ENCODE peak calls at places on chromosomes 11 and 22, in ten cellular contexts. One of them, this sample, is unnamed.
A peak's percentile ranks its signal among the peaks of the same experiment; 100 is the strongest.

GRCh38 chr11:79304599-79305212 is 136.1 kb downstream of the TENM4 start:
- DNase-seq in endothelial cell of umbilical vein: no peak
- DNase-seq in tibial artery: no peak
- DNase-seq in sigmoid colon: no peak
- DNase-seq in heart left ventricle: no peak
- DNase-seq in fibroblast of mammary gland: no peak
- DNase-seq in SK-N-SH: no peak
- DNase-seq in stomach: no peak
- DNase-seq in AG04450: no peak
- DNase-seq in AG09309: no peak
- DNase-seq in this sample: no peak

GRCh38 chr11:1205987-1206331 is 16.9 kb upstream of the MUC5B start:
- DNase-seq in endothelial cell of umbilical vein: no peak
- DNase-seq in tibial artery: peak; percentile 34
- DNase-seq in sigmoid colon: no peak
- DNase-seq in heart left ventricle: no peak
- DNase-seq in fibroblast of mammary gland: no peak
- DNase-seq in SK-N-SH: peak; percentile 13
- DNase-seq in stomach: no peak
- DNase-seq in AG04450: no peak
- DNase-seq in AG09309: no peak
- DNase-seq in this sample: no peak

GRCh38 chr11:28887681-28888080 is 779.5 kb downstream of the METTL15 start:
- DNase-seq in endothelial cell of umbilical vein: peak; percentile 54
- DNase-seq in tibial artery: no peak
- DNase-seq in sigmoid colon: no peak
- DNase-seq in heart left ventricle: no peak
- DNase-seq in fibroblast of mammary gland: no peak
- DNase-seq in SK-N-SH: no peak
- DNase-seq in stomach: no peak
- DNase-seq in AG04450: no peak
- DNase-seq in AG09309: peak; percentile 11
- DNase-seq in this sample: no peak

GRCh38 chr11:45436118-45436517 is 150.0 kb upstream of the SYT13 start:
- DNase-seq in endothelial cell of umbilical vein: no peak
- DNase-seq in tibial artery: no peak
- DNase-seq in sigmoid colon: no peak
- DNase-seq in heart left ventricle: no peak
- DNase-seq in fibroblast of mammary gland: no peak
- DNase-seq in SK-N-SH: no peak
- DNase-seq in stomach: no peak
- DNase-seq in AG04450: no peak
- DNase-seq in AG09309: no peak
- DNase-seq in this sample: no peak

GRCh38 chr11:1792461-1792860 is 28.7 kb upstream of the CTSD start:
- DNase-seq in endothelial cell of umbilical vein: no peak
- DNase-seq in tibial artery: no peak
- DNase-seq in sigmoid colon: no peak
- DNase-seq in heart left ventricle: no peak
- DNase-seq in fibroblast of mammary gland: no peak
- DNase-seq in SK-N-SH: no peak
- DNase-seq in stomach: no peak
- DNase-seq in AG04450: no peak
- DNase-seq in AG09309: no peak
- DNase-seq in this sample: no peak

GRCh38 chr11:8090756-8091155 is 9.7 kb downstream of the TUB start:
- DNase-seq in endothelial cell of umbilical vein: peak; percentile 41
- DNase-seq in tibial artery: peak; percentile 52
- DNase-seq in sigmoid colon: peak; percentile 62
- DNase-seq in heart left ventricle: no peak
- DNase-seq in fibroblast of mammary gland: peak; percentile 49
- DNase-seq in SK-N-SH: peak; percentile 79
- DNase-seq in stomach: no peak
- DNase-seq in AG04450: no peak
- DNase-seq in AG09309: no peak
- DNase-seq in this sample: no peak

GRCh38 chr11:121814962-121815361 is 301.1 kb downstream of the BLID start:
- DNase-seq in endothelial cell of umbilical vein: no peak
- DNase-seq in tibial artery: no peak
- DNase-seq in sigmoid colon: no peak
- DNase-seq in heart left ventricle: no peak
- DNase-seq in fibroblast of mammary gland: peak; percentile 81
- DNase-seq in SK-N-SH: no peak
- DNase-seq in stomach: no peak
- DNase-seq in AG04450: no peak
- DNase-seq in AG09309: peak; percentile 48
- DNase-seq in this sample: no peak

GRCh38 chr11:46611526-46612304 is 5.3 kb downstream of the HARBI1 start:
- DNase-seq in endothelial cell of umbilical vein: no peak
- DNase-seq in tibial artery: no peak
- DNase-seq in sigmoid colon: no peak
- DNase-seq in heart left ventricle: no peak
- DNase-seq in fibroblast of mammary gland: no peak
- DNase-seq in SK-N-SH: no peak
- DNase-seq in stomach: peak; percentile 35
- DNase-seq in AG04450: no peak
- DNase-seq in AG09309: no peak
- DNase-seq in this sample: no peak

GRCh38 chr22:19265779-19266178 is 25.7 kb downstream of the CLTCL1 start:
- DNase-seq in endothelial cell of umbilical vein: no peak
- DNase-seq in tibial artery: no peak
- DNase-seq in sigmoid colon: no peak
- DNase-seq in heart left ventricle: no peak
- DNase-seq in fibroblast of mammary gland: no peak
- DNase-seq in SK-N-SH: no peak
- DNase-seq in stomach: no peak
- DNase-seq in AG04450: no peak
- DNase-seq in AG09309: no peak
- DNase-seq in this sample: no peak

GRCh38 chr22:19260804-19261203 is 30.7 kb downstream of the CLTCL1 start:
- DNase-seq in endothelial cell of umbilical vein: no peak
- DNase-seq in tibial artery: no peak
- DNase-seq in sigmoid colon: no peak
- DNase-seq in heart left ventricle: no peak
- DNase-seq in fibroblast of mammary gland: no peak
- DNase-seq in SK-N-SH: no peak
- DNase-seq in stomach: no peak
- DNase-seq in AG04450: no peak
- DNase-seq in AG09309: no peak
- DNase-seq in this sample: no peak

GRCh38 chr22:19258371-19258770 is 33.1 kb downstream of the CLTCL1 start:
- DNase-seq in endothelial cell of umbilical vein: no peak
- DNase-seq in tibial artery: no peak
- DNase-seq in sigmoid colon: no peak
- DNase-seq in heart left ventricle: no peak
- DNase-seq in fibroblast of mammary gland: no peak
- DNase-seq in SK-N-SH: no peak
- DNase-seq in stomach: no peak
- DNase-seq in AG04450: no peak
- DNase-seq in AG09309: no peak
- DNase-seq in this sample: no peak

GRCh38 chr22:19260194-19260593 is 31.3 kb downstream of the CLTCL1 start:
- DNase-seq in endothelial cell of umbilical vein: no peak
- DNase-seq in tibial artery: no peak
- DNase-seq in sigmoid colon: no peak
- DNase-seq in heart left ventricle: no peak
- DNase-seq in fibroblast of mammary gland: no peak
- DNase-seq in SK-N-SH: no peak
- DNase-seq in stomach: no peak
- DNase-seq in AG04450: no peak
- DNase-seq in AG09309: no peak
- DNase-seq in this sample: no peak
- H3K4me3 ChIP-seq in endothelial cell of umbilical vein: no peak overlapping the region
- H3K4me3 ChIP-seq in tibial artery: no peak overlapping the region
- H3K4me3 ChIP-seq in sigmoid colon: peak overlapping the region; percentile 0
- H3K4me3 ChIP-seq in heart left ventricle: peak overlapping the region; percentile 16
- H3K4me3 ChIP-seq in fibroblast of mammary gland: no peak overlapping the region
- H3K4me3 ChIP-seq in SK-N-SH: no peak overlapping the region
- H3K4me3 ChIP-seq in stomach: no peak overlapping the region
- H3K4me3 ChIP-seq in AG04450: no peak overlapping the region
- H3K4me3 ChIP-seq in AG09309: no peak overlapping the region
- H3K4me3 ChIP-seq in this sample: peak overlapping the region; percentile 39

DNA sequence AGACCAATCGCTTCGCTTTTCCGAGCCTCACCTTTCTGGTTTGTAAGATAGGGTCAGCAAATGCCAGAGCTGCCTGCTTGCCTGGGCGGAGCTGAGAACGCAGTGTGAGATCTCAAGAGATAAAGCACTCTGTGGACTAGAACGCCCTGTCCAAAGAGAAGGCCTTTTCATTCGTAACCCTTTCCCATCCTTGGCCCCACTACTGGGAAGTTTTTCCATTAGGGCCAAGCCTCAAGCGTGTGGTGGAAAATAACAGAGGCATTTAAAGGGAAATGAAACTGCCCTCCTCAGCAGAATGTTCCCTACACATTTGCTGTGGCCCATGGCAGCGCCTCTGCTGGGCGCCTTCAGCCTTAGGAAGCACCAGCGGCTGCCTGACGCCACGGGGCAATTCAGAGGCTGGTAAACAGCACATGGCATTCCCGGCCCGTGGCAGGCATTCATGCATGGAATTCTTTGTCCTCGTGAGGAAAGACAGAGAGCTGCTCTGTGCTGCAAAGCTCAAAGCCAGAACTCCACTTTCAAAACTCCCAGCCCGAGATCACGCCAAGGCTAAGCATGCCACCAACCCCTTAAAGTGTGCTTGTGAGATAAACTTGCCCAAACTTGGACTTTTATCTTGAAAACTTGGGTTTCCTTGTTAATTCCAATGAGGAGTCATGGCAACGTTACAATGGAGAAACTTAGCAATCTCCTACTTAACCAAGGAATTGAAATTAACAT is 38.1 kb downstream of the AHNAK start:
- DNase-seq in endothelial cell of umbilical vein: peak; percentile 86
- DNase-seq in tibial artery: peak; percentile 92
- DNase-seq in sigmoid colon: peak; percentile 96
- DNase-seq in heart left ventricle: peak; percentile 82
- DNase-seq in fibroblast of mammary gland: no peak
- DNase-seq in SK-N-SH: peak; percentile 65
- DNase-seq in stomach: peak; percentile 78
- DNase-seq in AG04450: no peak
- DNase-seq in AG09309: peak; percentile 24
- DNase-seq in this sample: peak; percentile 85
- TF ChIP-seq CTCF in endothelial cell of umbilical vein: peak; percentile 69
- TF ChIP-seq CTCF in tibial artery: peak; percentile 49
- TF ChIP-seq CTCF in sigmoid colon: peak; percentile 72
- TF ChIP-seq CTCF in heart left ventricle: peak; percentile 28
- TF ChIP-seq CTCF in fibroblast of mammary gland: peak; percentile 27
- TF ChIP-seq CTCF in SK-N-SH: peak; percentile 44
- TF ChIP-seq CTCF in stomach: peak; percentile 38
- TF ChIP-seq CTCF in AG04450: peak; percentile 48
- TF ChIP-seq CTCF in AG09309: peak; percentile 60
- TF ChIP-seq CTCF in this sample: peak; percentile 74

GRCh38 chr22:40182231-40182835 is 4.6 kb downstream of the TNRC6B start:
- DNase-seq in endothelial cell of umbilical vein: peak; percentile 56
- DNase-seq in tibial artery: no peak
- DNase-seq in sigmoid colon: no peak
- DNase-seq in heart left ventricle: no peak
- DNase-seq in fibroblast of mammary gland: peak; percentile 69
- DNase-seq in SK-N-SH: no peak
- DNase-seq in stomach: no peak
- DNase-seq in AG04450: no peak
- DNase-seq in AG09309: no peak
- DNase-seq in this sample: no peak

GRCh38 chr22:40178417-40179409 is 988 bp downstream of the TNRC6B start:
- DNase-seq in endothelial cell of umbilical vein: peak; percentile 71
- DNase-seq in tibial artery: no peak
- DNase-seq in sigmoid colon: no peak
- DNase-seq in heart left ventricle: no peak
- DNase-seq in fibroblast of mammary gland: peak; percentile 55
- DNase-seq in SK-N-SH: peak; percentile 16
- DNase-seq in stomach: no peak
- DNase-seq in AG04450: no peak
- DNase-seq in AG09309: no peak
- DNase-seq in this sample: no peak

GRCh38 chr22:40179535-40179934 is 1.8 kb downstream of the TNRC6B start:
- DNase-seq in endothelial cell of umbilical vein: no peak
- DNase-seq in tibial artery: no peak
- DNase-seq in sigmoid colon: no peak
- DNase-seq in heart left ventricle: no peak
- DNase-seq in fibroblast of mammary gland: no peak
- DNase-seq in SK-N-SH: no peak
- DNase-seq in stomach: no peak
- DNase-seq in AG04450: no peak
- DNase-seq in AG09309: no peak
- DNase-seq in this sample: no peak

GRCh38 chr22:40181323-40181722 is 3.6 kb downstream of the TNRC6B start:
- DNase-seq in endothelial cell of umbilical vein: no peak
- DNase-seq in tibial artery: no peak
- DNase-seq in sigmoid colon: no peak
- DNase-seq in heart left ventricle: no peak
- DNase-seq in fibroblast of mammary gland: no peak
- DNase-seq in SK-N-SH: no peak
- DNase-seq in stomach: no peak
- DNase-seq in AG04450: no peak
- DNase-seq in AG09309: no peak
- DNase-seq in this sample: no peak

DNA sequence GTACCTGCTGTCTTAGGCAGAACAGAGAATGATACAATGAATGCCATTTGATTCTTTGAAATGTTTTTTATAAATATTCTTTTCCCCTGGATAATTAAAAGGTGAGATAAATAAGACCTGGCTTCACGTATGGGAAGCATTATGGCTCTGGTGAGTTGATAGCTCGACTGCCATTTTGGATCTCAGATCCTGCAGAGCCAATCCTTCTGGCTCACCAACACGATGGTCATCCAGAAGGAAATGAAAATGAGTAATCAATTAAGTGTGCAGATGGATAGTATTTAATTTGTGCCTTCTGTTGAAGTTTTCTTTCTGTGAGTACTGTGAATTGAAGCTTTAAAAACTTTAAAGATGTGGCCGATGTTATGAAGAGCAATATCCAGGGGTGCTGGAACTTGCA is 2.7 kb downstream of the TNRC6B start:
- DNase-seq in endothelial cell of umbilical vein: no peak
- DNase-seq in tibial artery: no peak
- DNase-seq in sigmoid colon: no peak
- DNase-seq in heart left ventricle: no peak
- DNase-seq in fibroblast of mammary gland: peak; percentile 59
- DNase-seq in SK-N-SH: no peak
- DNase-seq in stomach: no peak
- DNase-seq in AG04450: no peak
- DNase-seq in AG09309: no peak
- DNase-seq in this sample: no peak
- H3K4me3 ChIP-seq in endothelial cell of umbilical vein: no peak overlapping the region
- H3K4me3 ChIP-seq in tibial artery: peak overlapping the region; percentile 63
- H3K4me3 ChIP-seq in sigmoid colon: no peak overlapping the region
- H3K4me3 ChIP-seq in heart left ventricle: no peak overlapping the region
- H3K4me3 ChIP-seq in fibroblast of mammary gland: peak overlapping the region; percentile 95
- H3K4me3 ChIP-seq in SK-N-SH: peak overlapping the region; percentile 58
- H3K4me3 ChIP-seq in stomach: peak overlapping the region; percentile 56
- H3K4me3 ChIP-seq in AG04450: peak overlapping the region; percentile 43
- H3K4me3 ChIP-seq in AG09309: no peak overlapping the region
- H3K4me3 ChIP-seq in this sample: no peak overlapping the region

DNA sequence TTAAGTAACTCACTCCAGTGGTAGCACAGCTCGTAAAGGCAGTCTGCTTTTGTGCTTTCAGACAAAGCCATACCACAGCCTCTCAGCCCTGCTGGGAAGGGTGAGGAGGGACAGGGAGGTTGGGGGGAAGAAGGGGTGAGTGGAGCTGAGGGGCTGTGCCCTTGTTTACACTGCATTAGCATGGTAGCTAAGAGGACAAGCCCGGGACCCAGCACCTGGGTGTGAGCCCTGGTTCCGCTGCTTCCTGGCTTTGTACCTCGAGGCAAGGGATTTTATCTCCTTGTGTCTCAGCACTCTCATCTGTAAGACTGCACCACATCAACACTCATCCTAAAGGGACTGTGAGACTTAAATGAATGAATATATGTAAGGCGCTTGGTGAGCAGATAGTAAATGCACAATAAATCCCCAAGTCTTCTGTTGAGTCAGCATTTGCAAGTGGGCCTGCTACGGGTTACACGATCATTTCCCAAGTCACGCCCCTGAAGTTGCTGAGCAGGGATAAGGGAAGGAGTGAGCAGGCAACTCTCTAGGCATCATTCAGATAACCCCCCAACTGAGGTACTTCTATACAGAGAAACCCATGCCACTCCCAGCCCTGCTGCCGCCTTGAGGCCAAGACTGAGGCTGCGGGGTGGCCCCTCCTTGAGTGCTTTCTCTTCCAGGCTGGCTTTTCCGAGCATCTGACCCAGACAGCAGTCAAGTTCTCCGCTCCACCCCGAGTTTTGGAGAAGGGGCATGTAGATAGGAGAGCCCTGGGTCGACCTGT is 7.5 kb downstream of the RASD2 start:
- DNase-seq in endothelial cell of umbilical vein: no peak
- DNase-seq in tibial artery: no peak
- DNase-seq in sigmoid colon: no peak
- DNase-seq in heart left ventricle: no peak
- DNase-seq in fibroblast of mammary gland: no peak
- DNase-seq in SK-N-SH: no peak
- DNase-seq in stomach: no peak
- DNase-seq in AG04450: no peak
- DNase-seq in AG09309: no peak
- DNase-seq in this sample: no peak
- TF ChIP-seq CTCF in endothelial cell of umbilical vein: no peak
- TF ChIP-seq CTCF in tibial artery: no peak
- TF ChIP-seq CTCF in sigmoid colon: no peak
- TF ChIP-seq CTCF in heart left ventricle: no peak
- TF ChIP-seq CTCF in fibroblast of mammary gland: peak; percentile 15
- TF ChIP-seq CTCF in SK-N-SH: peak; percentile 23
- TF ChIP-seq CTCF in stomach: no peak
- TF ChIP-seq CTCF in AG04450: peak; percentile 19
- TF ChIP-seq CTCF in AG09309: peak; percentile 5
- TF ChIP-seq CTCF in this sample: no peak

This sample was measured in epithelial cell of proximal tubule.